ENCODE peak calls at places on chromosomes 6 and 20, in four cellular contexts. V, I, N and L are unnamed samples.

GRCh38 chr6:7846971-7847818 is 63.4 kb downstream of the TXNDC5 start:
- DNase-seq in I (no peak), N (no peak), V (no peak), L (no peak)

GRCh38 chr6:79076160-79076559 is 1.9 kb downstream of the PHIP start:
- DNase-seq in V (no peak), I (no peak), N (no peak), L (no peak)

GRCh38 chr20:41617059-41617921 is 887 bp downstream of the CHD6 start:
- DNase-seq in V (peak; percentile 36), N (no peak), I (no peak), L (no peak)

GRCh38 chr6:125307150-125307838 is 5.5 kb upstream of the HDDC2 start:
- DNase-seq in N (no peak), I (peak; percentile 52), V (no peak), L (peak; percentile 27)

GRCh38 chr6:126035764-126036163 is 49.4 kb downstream of the TRMT11 start:
- DNase-seq in I (no peak), N (no peak), V (no peak), L (no peak)

GRCh38 chr6:707576-708236 is 14.8 kb upstream of the EXOC2 start:
- DNase-seq in I (no peak), N (no peak), V (no peak), L (no peak)

GRCh38 chr6:163415620-163416379 is 1.3 kb downstream of the QKI start:
- DNase-seq in V (peak; percentile 68), I (peak; percentile 31), N (no peak), L (no peak)

GRCh38 chr20:58524814-58525213 is 9.6 kb upstream of the APCDD1L start:
- DNase-seq in N (peak; percentile 52), V (no peak), I (no peak), L (peak; percentile 31)

GRCh38 chr6:131062245-131063027 is 609 bp downstream of the EPB41L2 start:
- DNase-seq in V (peak; percentile 18), I (peak; percentile 11), N (no peak), L (no peak)

GRCh38 chr6:17193376-17193775 is 87.8 kb upstream of the RBM24 start:
- DNase-seq in N (no peak), V (no peak), I (no peak), L (no peak)

GRCh38 chr6:109894181-109894580 is 83.9 kb upstream of the GPR6 start:
- DNase-seq in V (no peak), N (no peak), I (no peak), L (no peak)

GRCh38 chr20:46230811-46231282 is 77.5 kb downstream of the CDH22 start:
- DNase-seq in N (peak; percentile 2), I (peak; percentile 16), V (no peak), L (no peak)

GRCh38 chr6:16371401-16371800 is 133.0 kb downstream of the GMPR start:
- DNase-seq in I (no peak), V (no peak), N (no peak), L (no peak)

GRCh38 chr20:57500941-57501340 is 24.0 kb downstream of the CTCFL start:
- DNase-seq in I (no peak), N (no peak), V (no peak), L (no peak)

GRCh38 chr6:152166897-152167296 is 359.4 kb downstream of the ESR1 start:
- DNase-seq in N (no peak), I (no peak), V (no peak), L (no peak)

GRCh38 chr6:168950500-168951223 is 303.0 kb downstream of the THBS2 start:
- DNase-seq in V (no peak), N (no peak), I (no peak), L (no peak)

GRCh38 chr6:5995705-5996686 is 10.7 kb downstream of the NRN1 start:
- DNase-seq in N (no peak), V (no peak), I (no peak), L (no peak)

GRCh38 chr6:115004982-115005381 is 662.2 kb upstream of the HS3ST5 start:
- DNase-seq in I (no peak), N (no peak), V (no peak), L (no peak)